ENCODE peak calls at places on chromosomes 3 and 15, in ten cellular contexts. One of them, this sample, is unnamed.

GRCh38 chr15:71962537-71962936 is 152.2 kb downstream of the NR2E3 start:
- DNase-seq in activated T-cell treated with anti-CD3 and anti-CD28 coated beads for 1 hour: no peak
- DNase-seq in glutamatergic neuron: no peak
- DNase-seq in upper lobe of right lung: no peak
- DNase-seq in tibial nerve: no peak
- DNase-seq in C1 segment of cervical spinal cord: no peak
- DNase-seq in amniotic stem cell: no peak
- DNase-seq in naive thymus-derived CD8-positive, alpha-beta T cell: no peak
- DNase-seq in dermis blood vessel endothelial cell: peak
- DNase-seq in AG08396: no peak
- DNase-seq in this sample: no peak

GRCh38 chr3:196890309-196890708 is 22.6 kb downstream of the SENP5 start:
- DNase-seq in activated T-cell treated with anti-CD3 and anti-CD28 coated beads for 1 hour: no peak
- DNase-seq in glutamatergic neuron: no peak
- DNase-seq in upper lobe of right lung: no peak
- DNase-seq in tibial nerve: no peak
- DNase-seq in C1 segment of cervical spinal cord: no peak
- DNase-seq in amniotic stem cell: no peak
- DNase-seq in naive thymus-derived CD8-positive, alpha-beta T cell: no peak
- DNase-seq in dermis blood vessel endothelial cell: no peak
- DNase-seq in AG08396: no peak
- DNase-seq in this sample: no peak

GRCh38 chr15:25691544-25692430 is 171.3 kb downstream of the ATP10A start:
- DNase-seq in activated T-cell treated with anti-CD3 and anti-CD28 coated beads for 1 hour: no peak
- DNase-seq in glutamatergic neuron: no peak
- DNase-seq in upper lobe of right lung: peak
- DNase-seq in tibial nerve: no peak
- DNase-seq in C1 segment of cervical spinal cord: peak
- DNase-seq in amniotic stem cell: no peak
- DNase-seq in naive thymus-derived CD8-positive, alpha-beta T cell: no peak
- DNase-seq in dermis blood vessel endothelial cell: no peak
- DNase-seq in AG08396: no peak
- DNase-seq in this sample: peak

GRCh38 chr15:98416222-98416835 is 232.0 kb upstream of the IGF1R start:
- DNase-seq in activated T-cell treated with anti-CD3 and anti-CD28 coated beads for 1 hour: no peak
- DNase-seq in glutamatergic neuron: no peak
- DNase-seq in upper lobe of right lung: no peak
- DNase-seq in tibial nerve: no peak
- DNase-seq in C1 segment of cervical spinal cord: no peak
- DNase-seq in amniotic stem cell: no peak
- DNase-seq in naive thymus-derived CD8-positive, alpha-beta T cell: no peak
- DNase-seq in dermis blood vessel endothelial cell: no peak
- DNase-seq in AG08396: peak
- DNase-seq in this sample: no peak

GRCh38 chr15:51576911-51577500 is 45.6 kb downstream of the DMXL2 start:
- DNase-seq in activated T-cell treated with anti-CD3 and anti-CD28 coated beads for 1 hour: no peak
- DNase-seq in glutamatergic neuron: no peak
- DNase-seq in upper lobe of right lung: no peak
- DNase-seq in tibial nerve: no peak
- DNase-seq in C1 segment of cervical spinal cord: no peak
- DNase-seq in amniotic stem cell: no peak
- DNase-seq in naive thymus-derived CD8-positive, alpha-beta T cell: no peak
- DNase-seq in dermis blood vessel endothelial cell: no peak
- DNase-seq in AG08396: no peak
- DNase-seq in this sample: no peak

GRCh38 chr3:42569743-42570142 is 12.0 kb downstream of the SEC22C start:
- DNase-seq in activated T-cell treated with anti-CD3 and anti-CD28 coated beads for 1 hour: no peak
- DNase-seq in glutamatergic neuron: no peak
- DNase-seq in upper lobe of right lung: no peak
- DNase-seq in tibial nerve: no peak
- DNase-seq in C1 segment of cervical spinal cord: peak
- DNase-seq in amniotic stem cell: no peak
- DNase-seq in naive thymus-derived CD8-positive, alpha-beta T cell: no peak
- DNase-seq in dermis blood vessel endothelial cell: no peak
- DNase-seq in AG08396: no peak
- DNase-seq in this sample: no peak

GRCh38 chr3:33437556-33438283 is 2.5 kb downstream of the UBP1 start:
- DNase-seq in activated T-cell treated with anti-CD3 and anti-CD28 coated beads for 1 hour: no peak
- DNase-seq in glutamatergic neuron: peak
- DNase-seq in upper lobe of right lung: no peak
- DNase-seq in tibial nerve: no peak
- DNase-seq in C1 segment of cervical spinal cord: no peak
- DNase-seq in amniotic stem cell: peak
- DNase-seq in naive thymus-derived CD8-positive, alpha-beta T cell: no peak
- DNase-seq in dermis blood vessel endothelial cell: peak
- DNase-seq in AG08396: peak
- DNase-seq in this sample: no peak

GRCh38 chr3:177615015-177615414 is 417.7 kb upstream of the TBL1XR1 start:
- DNase-seq in activated T-cell treated with anti-CD3 and anti-CD28 coated beads for 1 hour: no peak
- DNase-seq in glutamatergic neuron: no peak
- DNase-seq in upper lobe of right lung: peak
- DNase-seq in tibial nerve: peak
- DNase-seq in C1 segment of cervical spinal cord: no peak
- DNase-seq in amniotic stem cell: no peak
- DNase-seq in naive thymus-derived CD8-positive, alpha-beta T cell: no peak
- DNase-seq in dermis blood vessel endothelial cell: peak
- DNase-seq in AG08396: peak
- DNase-seq in this sample: no peak

GRCh38 chr15:68984589-68984988 is 29.9 kb upstream of the NOX5 start:
- DNase-seq in activated T-cell treated with anti-CD3 and anti-CD28 coated beads for 1 hour: no peak
- DNase-seq in glutamatergic neuron: no peak
- DNase-seq in upper lobe of right lung: no peak
- DNase-seq in tibial nerve: no peak
- DNase-seq in C1 segment of cervical spinal cord: no peak
- DNase-seq in amniotic stem cell: no peak
- DNase-seq in naive thymus-derived CD8-positive, alpha-beta T cell: no peak
- DNase-seq in dermis blood vessel endothelial cell: no peak
- DNase-seq in AG08396: no peak
- DNase-seq in this sample: no peak

GRCh38 chr3:124812291-124813265 is 74.6 kb downstream of the ITGB5 start:
- DNase-seq in activated T-cell treated with anti-CD3 and anti-CD28 coated beads for 1 hour: no peak
- DNase-seq in glutamatergic neuron: peak
- DNase-seq in upper lobe of right lung: no peak
- DNase-seq in tibial nerve: peak
- DNase-seq in C1 segment of cervical spinal cord: peak
- DNase-seq in amniotic stem cell: peak
- DNase-seq in naive thymus-derived CD8-positive, alpha-beta T cell: no peak
- DNase-seq in dermis blood vessel endothelial cell: peak
- DNase-seq in AG08396: peak
- DNase-seq in this sample: no peak

GRCh38 chr3:133522036-133522435 is 51.5 kb upstream of the CDV3 start:
- DNase-seq in activated T-cell treated with anti-CD3 and anti-CD28 coated beads for 1 hour: no peak
- DNase-seq in glutamatergic neuron: no peak
- DNase-seq in upper lobe of right lung: no peak
- DNase-seq in tibial nerve: no peak
- DNase-seq in C1 segment of cervical spinal cord: no peak
- DNase-seq in amniotic stem cell: no peak
- DNase-seq in naive thymus-derived CD8-positive, alpha-beta T cell: no peak
- DNase-seq in dermis blood vessel endothelial cell: no peak
- DNase-seq in AG08396: no peak
- DNase-seq in this sample: no peak

GRCh38 chr15:100020181-100020580 is 286.9 kb upstream of the LYSMD4 start:
- DNase-seq in activated T-cell treated with anti-CD3 and anti-CD28 coated beads for 1 hour: no peak
- DNase-seq in glutamatergic neuron: no peak
- DNase-seq in upper lobe of right lung: no peak
- DNase-seq in tibial nerve: no peak
- DNase-seq in C1 segment of cervical spinal cord: no peak
- DNase-seq in amniotic stem cell: no peak
- DNase-seq in naive thymus-derived CD8-positive, alpha-beta T cell: no peak
- DNase-seq in dermis blood vessel endothelial cell: no peak
- DNase-seq in AG08396: no peak
- DNase-seq in this sample: no peak

GRCh38 chr3:166902374-166902773 is 477.7 kb downstream of the ZBBX start:
- DNase-seq in activated T-cell treated with anti-CD3 and anti-CD28 coated beads for 1 hour: no peak
- DNase-seq in glutamatergic neuron: no peak
- DNase-seq in upper lobe of right lung: no peak
- DNase-seq in tibial nerve: no peak
- DNase-seq in C1 segment of cervical spinal cord: no peak
- DNase-seq in amniotic stem cell: no peak
- DNase-seq in naive thymus-derived CD8-positive, alpha-beta T cell: no peak
- DNase-seq in dermis blood vessel endothelial cell: no peak
- DNase-seq in AG08396: no peak
- DNase-seq in this sample: no peak

GRCh38 chr3:46130631-46131310 is 77.3 kb downstream of the CCR1 start:
- DNase-seq in activated T-cell treated with anti-CD3 and anti-CD28 coated beads for 1 hour: no peak
- DNase-seq in glutamatergic neuron: no peak
- DNase-seq in upper lobe of right lung: no peak
- DNase-seq in tibial nerve: no peak
- DNase-seq in C1 segment of cervical spinal cord: no peak
- DNase-seq in amniotic stem cell: no peak
- DNase-seq in naive thymus-derived CD8-positive, alpha-beta T cell: no peak
- DNase-seq in dermis blood vessel endothelial cell: no peak
- DNase-seq in AG08396: no peak
- DNase-seq in this sample: no peak

GRCh38 chr3:151960956-151961580 is 87.6 kb downstream of the SUCNR1 start:
- DNase-seq in activated T-cell treated with anti-CD3 and anti-CD28 coated beads for 1 hour: no peak
- DNase-seq in glutamatergic neuron: no peak
- DNase-seq in upper lobe of right lung: no peak
- DNase-seq in tibial nerve: no peak
- DNase-seq in C1 segment of cervical spinal cord: no peak
- DNase-seq in amniotic stem cell: no peak
- DNase-seq in naive thymus-derived CD8-positive, alpha-beta T cell: no peak
- DNase-seq in dermis blood vessel endothelial cell: no peak
- DNase-seq in AG08396: no peak
- DNase-seq in this sample: no peak

GRCh38 chr3:67090472-67090871 is 92.4 kb downstream of the KBTBD8 start:
- DNase-seq in activated T-cell treated with anti-CD3 and anti-CD28 coated beads for 1 hour: no peak
- DNase-seq in glutamatergic neuron: no peak
- DNase-seq in upper lobe of right lung: no peak
- DNase-seq in tibial nerve: no peak
- DNase-seq in C1 segment of cervical spinal cord: no peak
- DNase-seq in amniotic stem cell: peak
- DNase-seq in naive thymus-derived CD8-positive, alpha-beta T cell: no peak
- DNase-seq in dermis blood vessel endothelial cell: peak
- DNase-seq in AG08396: peak
- DNase-seq in this sample: no peak

GRCh38 chr15:25787381-25787780 is 75.7 kb downstream of the ATP10A start:
- DNase-seq in activated T-cell treated with anti-CD3 and anti-CD28 coated beads for 1 hour: no peak
- DNase-seq in glutamatergic neuron: no peak
- DNase-seq in upper lobe of right lung: no peak
- DNase-seq in tibial nerve: no peak
- DNase-seq in C1 segment of cervical spinal cord: no peak
- DNase-seq in amniotic stem cell: no peak
- DNase-seq in naive thymus-derived CD8-positive, alpha-beta T cell: no peak
- DNase-seq in dermis blood vessel endothelial cell: no peak
- DNase-seq in AG08396: no peak
- DNase-seq in this sample: no peak

GRCh38 chr3:123447749-123448502 is 964 bp downstream of the ADCY5 start:
- DNase-seq in activated T-cell treated with anti-CD3 and anti-CD28 coated beads for 1 hour: peak
- DNase-seq in glutamatergic neuron: peak
- DNase-seq in upper lobe of right lung: no peak
- DNase-seq in tibial nerve: no peak
- DNase-seq in C1 segment of cervical spinal cord: no peak
- DNase-seq in amniotic stem cell: no peak
- DNase-seq in naive thymus-derived CD8-positive, alpha-beta T cell: peak
- DNase-seq in dermis blood vessel endothelial cell: peak
- DNase-seq in AG08396: no peak
- DNase-seq in this sample: no peak

GRCh38 chr3:14283821-14284438 is 105.3 kb downstream of the LSM3 start:
- DNase-seq in activated T-cell treated with anti-CD3 and anti-CD28 coated beads for 1 hour: no peak
- DNase-seq in glutamatergic neuron: no peak
- DNase-seq in upper lobe of right lung: no peak
- DNase-seq in tibial nerve: no peak
- DNase-seq in C1 segment of cervical spinal cord: no peak
- DNase-seq in amniotic stem cell: no peak
- DNase-seq in naive thymus-derived CD8-positive, alpha-beta T cell: no peak
- DNase-seq in dermis blood vessel endothelial cell: no peak
- DNase-seq in AG08396: no peak
- DNase-seq in this sample: peak

GRCh38 chr15:101324513-101325177 is 29.6 kb upstream of the SNRPA1 start:
- DNase-seq in activated T-cell treated with anti-CD3 and anti-CD28 coated beads for 1 hour: no peak
- DNase-seq in glutamatergic neuron: no peak
- DNase-seq in upper lobe of right lung: peak
- DNase-seq in tibial nerve: no peak
- DNase-seq in C1 segment of cervical spinal cord: no peak
- DNase-seq in amniotic stem cell: no peak
- DNase-seq in naive thymus-derived CD8-positive, alpha-beta T cell: no peak
- DNase-seq in dermis blood vessel endothelial cell: no peak
- DNase-seq in AG08396: no peak
- DNase-seq in this sample: peak

GRCh38 chr15:77181305-77182074 is 110.6 kb upstream of the TSPAN3 start:
- DNase-seq in activated T-cell treated with anti-CD3 and anti-CD28 coated beads for 1 hour: no peak
- DNase-seq in glutamatergic neuron: no peak
- DNase-seq in upper lobe of right lung: no peak
- DNase-seq in tibial nerve: no peak
- DNase-seq in C1 segment of cervical spinal cord: no peak
- DNase-seq in amniotic stem cell: no peak
- DNase-seq in naive thymus-derived CD8-positive, alpha-beta T cell: peak
- DNase-seq in dermis blood vessel endothelial cell: no peak
- DNase-seq in AG08396: no peak
- DNase-seq in this sample: peak

GRCh38 chr15:50907866-50908208 is 646 bp upstream of the AP4E1 start:
- DNase-seq in activated T-cell treated with anti-CD3 and anti-CD28 coated beads for 1 hour: peak
- DNase-seq in glutamatergic neuron: peak
- DNase-seq in upper lobe of right lung: no peak
- DNase-seq in tibial nerve: no peak
- DNase-seq in C1 segment of cervical spinal cord: peak
- DNase-seq in amniotic stem cell: no peak
- DNase-seq in naive thymus-derived CD8-positive, alpha-beta T cell: no peak
- DNase-seq in dermis blood vessel endothelial cell: peak
- DNase-seq in AG08396: peak
- DNase-seq in this sample: no peak

GRCh38 chr3:186257866-186258265 is 104.2 kb downstream of the DGKG start:
- DNase-seq in activated T-cell treated with anti-CD3 and anti-CD28 coated beads for 1 hour: no peak
- DNase-seq in glutamatergic neuron: no peak
- DNase-seq in upper lobe of right lung: no peak
- DNase-seq in tibial nerve: no peak
- DNase-seq in C1 segment of cervical spinal cord: no peak
- DNase-seq in amniotic stem cell: no peak
- DNase-seq in naive thymus-derived CD8-positive, alpha-beta T cell: no peak
- DNase-seq in dermis blood vessel endothelial cell: no peak
- DNase-seq in AG08396: no peak
- DNase-seq in this sample: no peak

GRCh38 chr3:39668420-39668819 is 141.0 kb upstream of the MYRIP start:
- DNase-seq in activated T-cell treated with anti-CD3 and anti-CD28 coated beads for 1 hour: no peak
- DNase-seq in glutamatergic neuron: no peak
- DNase-seq in upper lobe of right lung: no peak
- DNase-seq in tibial nerve: no peak
- DNase-seq in C1 segment of cervical spinal cord: peak
- DNase-seq in amniotic stem cell: peak
- DNase-seq in naive thymus-derived CD8-positive, alpha-beta T cell: no peak
- DNase-seq in dermis blood vessel endothelial cell: peak
- DNase-seq in AG08396: peak
- DNase-seq in this sample: no peak

GRCh38 chr3:38644016-38644661 is 5.3 kb downstream of the SCN5A start:
- DNase-seq in activated T-cell treated with anti-CD3 and anti-CD28 coated beads for 1 hour: no peak
- DNase-seq in glutamatergic neuron: no peak
- DNase-seq in upper lobe of right lung: no peak
- DNase-seq in tibial nerve: no peak
- DNase-seq in C1 segment of cervical spinal cord: no peak
- DNase-seq in amniotic stem cell: no peak
- DNase-seq in naive thymus-derived CD8-positive, alpha-beta T cell: no peak
- DNase-seq in dermis blood vessel endothelial cell: no peak
- DNase-seq in AG08396: no peak
- DNase-seq in this sample: peak

GRCh38 chr3:169146866-169147245 is 516.7 kb downstream of the MECOM start:
- DNase-seq in activated T-cell treated with anti-CD3 and anti-CD28 coated beads for 1 hour: no peak
- DNase-seq in glutamatergic neuron: no peak
- DNase-seq in upper lobe of right lung: no peak
- DNase-seq in tibial nerve: no peak
- DNase-seq in C1 segment of cervical spinal cord: no peak
- DNase-seq in amniotic stem cell: no peak
- DNase-seq in naive thymus-derived CD8-positive, alpha-beta T cell: no peak
- DNase-seq in dermis blood vessel endothelial cell: no peak
- DNase-seq in AG08396: no peak
- DNase-seq in this sample: no peak

This sample was measured in spleen.